ENCODE peak calls at places on chromosome 1, in eight cellular contexts. S is iris pigment epithelial cell; U is stimulated activated naive CD4-positive, alpha-beta T cell treated with Interleukin-2 at 50 U/mL for 16 hours; P is activated CD4-positive, alpha-beta T cell treated with anti-CD3 and anti-CD28 coated beads, Interleukin-2, amount 50 U/mL, for 1 hour; M is head of caudate nucleus; J is stimulated activated CD4-positive, alpha-beta T cell treated with anti-CD3 and anti-CD28 coated beads, Interleukin-2, amount 100 ng/mL, for 4 hours; G is hippocampal formation; H is dorsolateral prefrontal cortex. E is an unnamed sample.

GRCh38 chr1:107787299-107787698 is 177.7 kb downstream of the VAV3 start:
- DNase-seq in S (no peak), U (no peak), P (no peak), M (no peak), J (no peak), G (no peak), H (no peak), E (no peak)

GRCh38 chr1:153565529-153566374 is at the start of gene S100A2:
- DNase-seq in S (peak; percentile 95), U (peak; percentile 62), P (peak; percentile 23), M (no peak), J (peak; percentile 54), G (no peak), H (no peak), E (no peak)

GRCh38 chr1:196651637-196652215 is at the start of gene CFH:
- DNase-seq in S (peak; percentile 97), U (no peak), P (no peak), M (no peak), J (no peak), G (no peak), H (no peak), E (no peak)

GRCh38 chr1:202247837-202248795 is 54.5 kb downstream of the LGR6 start:
- DNase-seq in S (no peak), U (no peak), P (no peak), M (no peak), J (no peak), G (no peak), H (no peak), E (no peak)

GRCh38 chr1:41728403-41729202 is 190.1 kb downstream of the HIVEP3 start:
- DNase-seq in S (no peak), U (peak; percentile 62), P (no peak), M (no peak), J (peak; percentile 38), G (no peak), H (peak; percentile 46), E (no peak)

GRCh38 chr1:234315091-234315541 is 58.1 kb upstream of the COA6 start:
- DNase-seq in S (peak; percentile 66), U (peak; percentile 37), P (peak; percentile 39), M (no peak), J (peak; percentile 19), G (no peak), H (no peak), E (no peak)

GRCh38 chr1:27536767-27537166 is 46.8 kb upstream of the WASF2 start:
- DNase-seq in S (peak; percentile 84), U (no peak), P (no peak), M (peak; percentile 72), J (no peak), G (peak; percentile 67), H (no peak), E (peak; percentile 73)

GRCh38 chr1:7379445-7379971 is 391.6 kb upstream of the VAMP3 start:
- DNase-seq in S (peak; percentile 71), U (no peak), P (no peak), M (no peak), J (no peak), G (no peak), H (no peak), E (peak; percentile 19)

GRCh38 chr1:96362623-96363022 is 359.0 kb upstream of the PTBP2 start:
- DNase-seq in S (peak; percentile 99), U (no peak), P (no peak), M (no peak), J (no peak), G (no peak), H (no peak), E (no peak)

GRCh38 chr1:36343651-36344394 is 20.4 kb upstream of the EVA1B start:
- DNase-seq in S (no peak), U (no peak), P (no peak), M (no peak), J (no peak), G (no peak), H (no peak), E (no peak)

GRCh38 chr1:74328851-74329250 is 93.7 kb downstream of the TNNI3K start:
- DNase-seq in S (no peak), U (no peak), P (no peak), M (no peak), J (no peak), G (no peak), H (no peak), E (no peak)

GRCh38 chr1:67552336-67552759 is 122.1 kb upstream of the SERBP1 start:
- DNase-seq in S (no peak), U (no peak), P (no peak), M (no peak), J (no peak), G (no peak), H (no peak), E (no peak)

GRCh38 chr1:198086051-198086745 is 70.6 kb upstream of the NEK7 start:
- DNase-seq in S (no peak), U (no peak), P (no peak), M (no peak), J (no peak), G (no peak), H (no peak), E (no peak)

GRCh38 chr1:204151562-204152309 is at the start of gene ETNK2:
- DNase-seq in S (peak; percentile 34), U (peak; percentile 43), P (peak; percentile 49), M (peak; percentile 64), J (peak; percentile 46), G (no peak), H (no peak), E (peak; percentile 47)

GRCh38 chr1:43954036-43954435 is 7.3 kb downstream of the IPO13 start:
- DNase-seq in S (no peak), U (no peak), P (no peak), M (peak; percentile 86), J (no peak), G (peak; percentile 88), H (peak; percentile 90), E (peak; percentile 88)

GRCh38 chr1:86156571-86157455 is at the start of gene COL24A1:
- DNase-seq in S (peak; percentile 76), U (no peak), P (no peak), M (peak; percentile 48), J (no peak), G (no peak), H (no peak), E (no peak)